ENCODE peak calls at places on chromosomes 3 and 15, in eight cellular contexts. J is progenitor cell of endocrine pancreas, U is RWPE2, L is endodermal cell, P is choroid plexus epithelial cell, B is heart left ventricle, A is GM20000, H is dorsolateral prefrontal cortex. W is an unnamed sample.

GRCh38 chr15:68666120-68666811 is 87.5 kb downstream of the CORO2B start:
- DNase-seq in J (no peak), U (peak), L (peak), P (no peak), B (no peak), A (no peak), H (peak), W (no peak)

GRCh38 chr3:59809016-59809415 is 759.2 kb upstream of the CFAP20DC start:
- DNase-seq in J (no peak), U (no peak), L (no peak), P (peak), B (no peak), A (no peak), H (no peak), W (peak)

GRCh38 chr3:182248349-182248880 is 536.7 kb downstream of the SOX2 start:
- DNase-seq in J (no peak), U (no peak), L (no peak), P (no peak), B (no peak), A (peak), H (no peak), W (no peak)

GRCh38 chr15:101295607-101296225 is 668 bp upstream of the SNRPA1 start:
- DNase-seq in J (no peak), U (peak), L (no peak), P (peak), B (no peak), A (no peak), H (no peak), W (peak)

GRCh38 chr3:162103808-162104207 is 607.2 kb downstream of the OTOL1 start:
- DNase-seq in J (no peak), U (no peak), L (no peak), P (no peak), B (no peak), A (no peak), H (no peak), W (no peak)

GRCh38 chr3:133464573-133464972 is 64.7 kb downstream of the BFSP2 start:
- DNase-seq in J (no peak), U (no peak), L (no peak), P (peak), B (no peak), A (no peak), H (no peak), W (peak)

GRCh38 chr15:39997031-39997430 is 42.0 kb downstream of the SRP14 start:
- DNase-seq in J (no peak), U (no peak), L (no peak), P (peak), B (no peak), A (no peak), H (no peak), W (peak)

GRCh38 chr15:100717596-100717995 is 115.2 kb downstream of the ASB7 start:
- DNase-seq in J (no peak), U (no peak), L (no peak), P (no peak), B (no peak), A (no peak), H (no peak), W (no peak)

GRCh38 chr3:196012481-196012880 is 69.4 kb downstream of the TFRC start:
- DNase-seq in J (no peak), U (no peak), L (no peak), P (peak), B (no peak), A (no peak), H (no peak), W (peak)

GRCh38 chr15:69663982-69664381 is 211.4 kb downstream of the RPLP1 start:
- DNase-seq in J (no peak), U (peak), L (no peak), P (no peak), B (no peak), A (no peak), H (no peak), W (no peak)

GRCh38 chr3:38650248-38650940 is 907 bp upstream of the SCN5A start:
- DNase-seq in J (no peak), U (no peak), L (peak), P (no peak), B (no peak), A (no peak), H (no peak), W (peak)

GRCh38 chr15:83871808-83872559 is 218.1 kb downstream of the ADAMTSL3 start:
- DNase-seq in J (no peak), U (no peak), L (no peak), P (peak), B (no peak), A (peak), H (no peak), W (peak)

GRCh38 chr3:122421836-122422235 is 6.0 kb upstream of the WDR5B start:
- DNase-seq in J (no peak), U (no peak), L (no peak), P (no peak), B (no peak), A (no peak), H (no peak), W (no peak)

GRCh38 chr15:37028609-37029287 is 71.6 kb downstream of the MEIS2 start:
- DNase-seq in J (no peak), U (no peak), L (no peak), P (peak), B (no peak), A (no peak), H (no peak), W (no peak)

GRCh38 chr15:81157195-81157938 is 23.3 kb downstream of the CFAP161 start:
- DNase-seq in J (no peak), U (no peak), L (no peak), P (peak), B (no peak), A (no peak), H (no peak), W (peak)

GRCh38 chr3:9676780-9677179 is 26.9 kb upstream of the CPNE9 start:
- DNase-seq in J (no peak), U (no peak), L (no peak), P (no peak), B (no peak), A (no peak), H (no peak), W (peak)

GRCh38 chr3:181278468-181279238 is 289.1 kb upstream of the DNAJC19 start:
- DNase-seq in J (no peak), U (no peak), L (no peak), P (peak), B (no peak), A (peak), H (no peak), W (no peak)

GRCh38 chr15:91104111-91104510 is 4.1 kb downstream of the SV2B start:
- DNase-seq in J (no peak), U (no peak), L (no peak), P (no peak), B (peak), A (no peak), H (peak), W (no peak)

GRCh38 chr3:65888980-65889706 is 149.6 kb downstream of the MAGI1 start:
- DNase-seq in J (no peak), U (no peak), L (no peak), P (peak), B (peak), A (no peak), H (no peak), W (peak)

GRCh38 chr15:96027501-96027900 is 303.0 kb upstream of the NR2F2 start:
- DNase-seq in J (no peak), U (no peak), L (no peak), P (no peak), B (no peak), A (no peak), H (no peak), W (no peak)

GRCh38 chr15:25797511-25798206 is 65.5 kb downstream of the ATP10A start:
- DNase-seq in J (no peak), U (no peak), L (no peak), P (no peak), B (no peak), A (no peak), H (no peak), W (no peak)

GRCh38 chr3:113103588-113103987 is 107.8 kb upstream of the BOC start:
- DNase-seq in J (no peak), U (no peak), L (no peak), P (no peak), B (no peak), A (no peak), H (no peak), W (no peak)

GRCh38 chr3:164498917-164499316 is 579.4 kb downstream of the SI start:
- DNase-seq in J (no peak), U (no peak), L (no peak), P (no peak), B (no peak), A (no peak), H (no peak), W (no peak)

GRCh38 chr3:47714606-47715005 is 67.1 kb downstream of the SMARCC1 start:
- DNase-seq in J (no peak), U (no peak), L (no peak), P (peak), B (no peak), A (no peak), H (no peak), W (no peak)

GRCh38 chr15:25417604-25418003 is 21.2 kb downstream of the UBE3A start:
- DNase-seq in J (no peak), U (no peak), L (no peak), P (no peak), B (no peak), A (no peak), H (no peak), W (no peak)

GRCh38 chr15:78415284-78415683 is 22.7 kb upstream of the IREB2 start:
- DNase-seq in J (no peak), U (no peak), L (no peak), P (peak), B (no peak), A (no peak), H (no peak), W (peak)

GRCh38 chr3:158770254-158771017 is 31.4 kb upstream of the MFSD1 start:
- DNase-seq in J (no peak), U (no peak), L (no peak), P (peak), B (no peak), A (no peak), H (no peak), W (peak)

GRCh38 chr3:17195192-17195611 is 310.4 kb downstream of the PLCL2 start:
- DNase-seq in J (no peak), U (no peak), L (peak), P (peak), B (no peak), A (peak), H (peak), W (no peak)

GRCh38 chr15:73331991-73332925 is 36.5 kb downstream of the HCN4 start:
- DNase-seq in J (no peak), U (peak), L (no peak), P (no peak), B (no peak), A (no peak), H (peak), W (no peak)

GRCh38 chr3:43584043-43584826 is 37.6 kb downstream of the ANO10 start:
- DNase-seq in J (no peak), U (no peak), L (no peak), P (peak), B (no peak), A (no peak), H (no peak), W (peak)

GRCh38 chr15:45648521-45649200 is 13.8 kb downstream of the SQOR start:
- DNase-seq in J (no peak), U (peak), L (no peak), P (peak), B (no peak), A (no peak), H (no peak), W (peak)

GRCh38 chr3:179560791-179561190 is 1.9 kb upstream of the ACTL6A start:
- DNase-seq in J (no peak), U (no peak), L (no peak), P (no peak), B (no peak), A (no peak), H (no peak), W (no peak)

GRCh38 chr3:81758275-81758674 is 3.2 kb downstream of the GBE1 start:
- DNase-seq in J (no peak), U (no peak), L (no peak), P (peak), B (no peak), A (no peak), H (no peak), W (peak)

GRCh38 chr15:35925634-35926380 is 379.8 kb upstream of the DPH6 start:
- DNase-seq in J (no peak), U (no peak), L (no peak), P (peak), B (no peak), A (no peak), H (no peak), W (peak)

GRCh38 chr3:54304867-54305266 is 182.5 kb downstream of the CACNA2D3 start:
- DNase-seq in J (no peak), U (no peak), L (no peak), P (no peak), B (no peak), A (no peak), H (no peak), W (no peak)

GRCh38 chr3:11379238-11379823 is 107.1 kb downstream of the ATG7 start:
- DNase-seq in J (no peak), U (no peak), L (peak), P (peak), B (no peak), A (peak), H (no peak), W (peak)

GRCh38 chr3:149968216-149968615 is 2.5 kb downstream of the PFN2 start:
- DNase-seq in J (no peak), U (no peak), L (no peak), P (peak), B (no peak), A (no peak), H (no peak), W (peak)

GRCh38 chr3:110575702-110576101 is 495.9 kb upstream of the NECTIN3 start:
- DNase-seq in J (no peak), U (no peak), L (peak), P (no peak), B (no peak), A (no peak), H (no peak), W (no peak)

GRCh38 chr15:98561169-98561941 is 87.0 kb upstream of the IGF1R start:
- DNase-seq in J (no peak), U (no peak), L (no peak), P (no peak), B (no peak), A (no peak), H (no peak), W (no peak)

GRCh38 chr3:51710631-51711351 is 3.9 kb downstream of the GRM2 start:
- DNase-seq in J (no peak), U (peak), L (peak), P (peak), B (peak), A (no peak), H (peak), W (no peak)
- TF ChIP-seq CTCF in J (peak), U (no peak), L (peak), P (peak), B (no peak), A (no peak), H (no peak), W (peak)

DNA sequence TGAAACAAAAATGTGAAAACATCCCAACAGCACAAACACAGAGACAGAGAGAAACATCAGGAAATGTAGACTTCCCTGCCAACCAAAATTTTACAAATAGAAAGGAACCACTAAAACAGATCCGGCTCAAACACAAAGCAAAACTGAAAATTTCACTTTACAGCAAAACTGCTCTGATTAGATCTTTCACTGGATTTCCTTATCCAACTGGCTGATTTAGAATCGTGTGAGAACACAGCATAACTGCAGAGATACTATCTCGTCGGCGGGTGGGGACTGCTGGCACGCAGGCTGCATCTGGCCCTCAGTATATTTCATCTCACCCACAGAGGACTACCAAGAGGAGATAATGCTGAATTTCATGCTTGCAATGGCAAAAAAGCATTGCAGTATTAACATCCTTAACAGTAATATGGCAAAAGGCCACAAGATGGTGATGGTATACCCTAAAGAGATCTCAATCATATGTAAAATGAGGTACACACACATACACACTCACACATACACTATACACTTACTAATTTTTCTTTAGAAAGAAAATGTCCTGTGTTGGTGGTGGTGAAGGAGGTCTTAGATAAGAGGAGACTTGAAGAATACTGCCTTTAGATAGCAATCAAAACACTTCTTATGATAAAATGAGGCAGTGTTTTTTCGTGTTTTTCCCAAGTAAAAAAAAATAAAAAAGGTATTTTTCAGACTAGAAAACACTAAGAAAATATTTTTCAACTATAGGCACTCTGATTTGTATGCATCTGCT is 10.6 kb upstream of the LEO1 start:
- DNase-seq in J (no peak), U (no peak), L (no peak), P (peak), B (peak), A (peak), H (no peak), W (peak)
- TF ChIP-seq CTCF in J (peak), U (peak), L (peak), P (peak), B (peak), A (peak), H (peak), W (peak)

GRCh38 chr3:12994357-12994606 is 78.9 kb downstream of the IQSEC1 start:
- DNase-seq in J (peak), U (no peak), L (no peak), P (no peak), B (peak), A (peak), H (no peak), W (no peak)

GRCh38 chr3:12996181-12996506 is 77.1 kb downstream of the IQSEC1 start:
- DNase-seq in J (no peak), U (no peak), L (peak), P (no peak), B (no peak), A (no peak), H (no peak), W (no peak)

GRCh38 chr3:12993623-12994356 is 79.4 kb downstream of the IQSEC1 start:
- DNase-seq in J (peak), U (no peak), L (peak), P (no peak), B (no peak), A (peak), H (no peak), W (no peak)

GRCh38 chr3:12995389-12996180 is 77.6 kb downstream of the IQSEC1 start:
- DNase-seq in J (no peak), U (no peak), L (no peak), P (no peak), B (no peak), A (no peak), H (no peak), W (no peak)

DNA sequence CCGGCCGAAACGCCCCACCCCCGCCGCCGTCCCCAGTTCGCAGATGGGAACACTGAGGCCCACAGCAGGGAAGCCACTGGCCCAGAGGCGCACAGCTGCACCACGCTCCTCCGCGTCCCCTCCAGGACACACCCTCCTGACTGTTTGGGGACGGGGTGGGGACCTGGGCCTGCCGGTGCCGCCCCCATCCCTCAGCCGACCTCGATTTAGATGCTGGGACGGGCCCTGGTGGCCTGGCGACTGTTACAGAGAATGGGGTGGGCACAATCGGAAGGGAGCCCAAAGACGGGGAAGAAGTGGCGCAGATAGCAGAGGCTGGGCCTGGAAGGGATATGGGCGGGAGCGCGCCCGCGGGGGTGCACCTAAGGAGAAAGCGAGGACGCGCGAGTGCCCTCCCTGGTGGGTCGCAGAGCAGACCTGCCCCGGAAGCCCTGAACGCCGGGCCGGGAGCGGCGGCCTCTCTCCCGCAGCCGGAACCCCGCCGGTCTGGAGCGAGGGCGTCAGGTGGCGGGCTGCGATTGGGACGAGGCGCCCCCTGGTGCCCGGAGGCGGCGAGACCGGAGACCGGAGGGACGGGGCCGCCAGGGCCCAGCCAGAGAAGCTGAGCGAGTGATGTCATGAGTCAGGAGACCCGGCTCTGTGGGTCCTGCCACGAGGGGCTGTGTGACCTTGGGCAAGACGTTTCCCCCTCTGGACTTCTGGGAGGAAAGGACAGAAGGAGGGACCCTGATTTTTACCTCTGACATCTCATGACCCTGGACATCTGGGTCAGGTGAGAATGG is 78.4 kb downstream of the IQSEC1 start:
- DNase-seq in J (peak), U (no peak), L (peak), P (peak), B (peak), A (peak), H (peak), W (peak)
- TF ChIP-seq CTCF in J (peak), U (peak), L (peak), P (peak), B (peak), A (peak), H (peak), W (peak)

DNA sequence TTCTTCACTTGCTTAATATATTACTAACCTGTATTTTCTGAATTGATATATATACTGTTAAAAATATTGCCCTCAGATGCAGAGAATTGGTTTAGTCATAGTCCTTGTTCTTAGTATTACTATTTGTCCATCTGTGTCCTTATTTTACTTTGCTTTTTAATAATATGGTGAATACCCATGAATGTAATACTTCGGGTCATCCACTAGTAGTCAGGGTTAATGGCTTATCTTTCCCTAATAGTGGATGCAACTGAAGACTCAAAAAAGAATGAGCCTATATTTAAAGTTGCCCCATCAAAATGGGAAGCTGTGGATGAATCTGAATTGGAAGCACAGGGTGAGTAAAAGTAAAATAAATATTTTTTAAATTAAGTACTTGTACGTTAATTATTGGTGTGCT is 36.5 kb downstream of the U2SURP start:
- DNase-seq in J (no peak), U (no peak), L (no peak), P (no peak), B (no peak), A (no peak), H (no peak), W (no peak)
- TF ChIP-seq CTCF in J (no peak), U (peak), L (peak), P (no peak), B (no peak), A (no peak), H (no peak), W (no peak)

DNA sequence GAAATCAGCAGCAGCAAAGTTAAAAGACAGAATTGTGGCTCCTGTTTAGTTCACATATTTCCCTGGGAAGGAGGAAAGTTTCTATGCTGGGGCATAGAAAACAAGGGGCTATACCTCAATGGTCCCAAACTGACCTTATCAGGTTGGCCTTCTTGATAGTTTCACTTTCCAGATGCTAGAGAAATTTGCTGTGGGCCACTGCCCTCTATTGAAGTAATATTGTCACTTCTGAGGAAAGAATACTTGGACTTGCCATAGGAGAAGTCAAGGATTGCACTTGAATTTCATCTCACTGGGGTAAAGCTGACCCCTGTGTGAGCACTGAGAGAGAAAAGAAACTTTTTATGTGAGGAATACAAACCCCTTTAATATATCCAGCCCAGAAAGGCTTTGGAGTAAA is 49.3 kb upstream of the XCR1 start:
- DNase-seq in J (no peak), U (no peak), L (no peak), P (peak), B (no peak), A (no peak), H (no peak), W (peak)
- TF ChIP-seq CTCF in J (no peak), U (peak), L (no peak), P (peak), B (no peak), A (peak), H (no peak), W (no peak)

W was measured in bronchial epithelial cell.